ENCODE peak calls at places on chromosomes 5 and 9, in eight cellular contexts. R is adrenal gland, V is spleen, A is tibial nerve, F is A549, E is endothelial cell of umbilical vein, W is ovary, K is gastrocnemius medialis. B is an unnamed sample. For H3K4me1, the result is how much of the 10 kb centered on the place peaks cover.

GRCh38 chr5:78533356-78533755 is 115.2 kb downstream of the LHFPL2 start:
- DNase-seq in R (no peak), V (no peak), A (no peak), F (peak), E (peak), W (no peak), K (no peak), B (no peak)

GRCh38 chr9:127346584-127346983 is 50.4 kb upstream of the SLC2A8 start:
- DNase-seq in R (no peak), V (no peak), A (no peak), F (no peak), E (peak), W (no peak), K (no peak), B (no peak)

GRCh38 chr9:136556166-136556565 is 10.3 kb upstream of the NOTCH1 start:
- DNase-seq in R (no peak), V (no peak), A (no peak), F (no peak), E (no peak), W (no peak), K (no peak), B (no peak)

GRCh38 chr5:67350185-67350584 is 153.6 kb upstream of the CD180 start:
- DNase-seq in R (no peak), V (no peak), A (no peak), F (no peak), E (peak), W (no peak), K (peak), B (no peak)

GRCh38 chr9:121652037-121652837 is 803 bp downstream of the DAB2IP start:
- DNase-seq in R (no peak), V (peak), A (no peak), F (no peak), E (peak), W (peak), K (no peak), B (no peak)

GRCh38 chr5:109852371-109853160 is 162.8 kb downstream of the MAN2A1 start:
- DNase-seq in R (no peak), V (no peak), A (no peak), F (no peak), E (no peak), W (no peak), K (no peak), B (no peak)

GRCh38 chr5:150540615-150541396 is 32.9 kb downstream of the NDST1 start:
- DNase-seq in R (peak), V (peak), A (no peak), F (no peak), E (peak), W (peak), K (no peak), B (no peak)

GRCh38 chr5:59698774-59699173 is 194.8 kb downstream of the PDE4D start:
- DNase-seq in R (no peak), V (no peak), A (no peak), F (no peak), E (no peak), W (no peak), K (no peak), B (no peak)

GRCh38 chr9:123927625-123928308 is 2.2 kb downstream of the DENND1A start:
- DNase-seq in R (no peak), V (no peak), A (no peak), F (no peak), E (no peak), W (no peak), K (peak), B (no peak)

GRCh38 chr5:1003296-1003937 is 5.2 kb upstream of the NKD2 start:
- DNase-seq in R (peak), V (peak), A (peak), F (no peak), E (no peak), W (peak), K (peak), B (peak)

GRCh38 chr5:43305948-43306563 is 7.2 kb downstream of the HMGCS1 start:
- DNase-seq in R (no peak), V (no peak), A (no peak), F (peak), E (peak), W (no peak), K (no peak), B (no peak)

GRCh38 chr9:11726659-11727058 is 966.5 kb upstream of the TYRP1 start:
- DNase-seq in R (no peak), V (no peak), A (no peak), F (no peak), E (no peak), W (no peak), K (no peak), B (no peak)

GRCh38 chr5:111411321-111411720 is 101.0 kb downstream of the STARD4 start:
- DNase-seq in R (no peak), V (no peak), A (no peak), F (no peak), E (no peak), W (no peak), K (no peak), B (no peak)

GRCh38 chr5:158164648-158165047 is 305.7 kb upstream of the CLINT1 start:
- DNase-seq in R (no peak), V (no peak), A (no peak), F (no peak), E (peak), W (no peak), K (no peak), B (no peak)

GRCh38 chr9:99221266-99221622 is 498 bp downstream of the ALG2 start:
- DNase-seq in R (no peak), V (no peak), A (no peak), F (peak), E (no peak), W (no peak), K (peak), B (no peak)

GRCh38 chr9:99226054-99226453 is 4.0 kb downstream of the SEC61B start:
- DNase-seq in R (no peak), V (no peak), A (no peak), F (no peak), E (peak), W (no peak), K (no peak), B (no peak)

GRCh38 chr9:99224445-99224844 is 2.4 kb downstream of the SEC61B start:
- DNase-seq in R (no peak), V (no peak), A (no peak), F (no peak), E (no peak), W (no peak), K (no peak), B (no peak)

GRCh38 chr9:99222416-99223280 is 566 bp downstream of the SEC61B start:
- DNase-seq in R (no peak), V (no peak), A (no peak), F (no peak), E (no peak), W (no peak), K (no peak), B (no peak)

GRCh38 chr9:99221623-99222415 is at the start of the genes ALG2 and SEC61B:
- DNase-seq in R (peak), V (peak), A (peak), F (peak), E (peak), W (peak), K (peak), B (peak)
- TF ChIP-seq POLR2A in R (peak), V (peak), A (peak), F (peak), E (peak), W (peak), K (peak), B (peak)

GRCh38 chr9:110975969-110976368 is 62.3 kb downstream of the LPAR1 start:
- DNase-seq in R (no peak), V (no peak), A (no peak), F (no peak), E (no peak), W (no peak), K (no peak), B (no peak)
- H3K4me1 ChIP-seq in R (under half), V (under half), A (half or more), F (half or more), E (under half), W (under half), K (under half), B (under half)

GRCh38 chr5:140671472-140672210 is 1.7 kb downstream of the DND1 start:
- DNase-seq in R (no peak), V (no peak), A (no peak), F (no peak), E (no peak), W (no peak), K (no peak), B (no peak)

GRCh38 chr5:140674211-140674610 is 835 bp upstream of the DND1 start:
- DNase-seq in R (no peak), V (no peak), A (no peak), F (no peak), E (no peak), W (no peak), K (no peak), B (no peak)

GRCh38 chr5:140672455-140673186 is 755 bp downstream of the DND1 start:
- DNase-seq in R (peak), V (peak), A (no peak), F (no peak), E (peak), W (no peak), K (no peak), B (peak)

GRCh38 chr5:140673187-140673976 is at the start of gene DND1:
- DNase-seq in R (no peak), V (no peak), A (no peak), F (no peak), E (no peak), W (no peak), K (no peak), B (no peak)

GRCh38 chr5:140674629-140675028 is 1.3 kb upstream of the DND1 start:
- DNase-seq in R (no peak), V (no peak), A (no peak), F (no peak), E (no peak), W (no peak), K (no peak), B (no peak)
- TF ChIP-seq POLR2A in R (no peak), V (no peak), A (no peak), F (no peak), E (no peak), W (no peak), K (no peak), B (no peak)

DNA sequence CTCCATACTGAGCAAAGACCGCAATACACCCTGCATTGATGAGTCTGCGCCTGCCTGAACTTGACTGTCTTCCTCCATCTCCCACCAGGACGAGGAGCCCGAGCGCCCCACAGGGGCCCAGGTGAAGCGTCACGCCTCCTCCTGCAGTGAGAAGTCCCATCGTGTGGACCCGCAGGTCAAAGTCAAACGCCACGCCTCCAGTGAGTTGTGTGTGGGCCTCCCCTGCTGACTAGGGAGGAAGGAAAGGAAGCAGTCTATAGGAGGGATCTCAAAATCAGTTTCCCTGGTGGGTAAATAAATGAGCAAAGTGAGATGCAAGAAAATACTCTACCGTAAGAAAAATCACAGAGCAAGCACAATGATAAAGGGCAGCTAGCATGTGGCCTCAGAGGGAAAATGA is 22.8 kb upstream of the GRPEL2 start:
- DNase-seq in R (no peak), V (no peak), A (no peak), F (no peak), E (no peak), W (no peak), K (no peak), B (no peak)
- H3K4me1 ChIP-seq in R (under half), V (under half), A (under half), F (under half), E (half or more), W (under half), K (under half), B (under half)

DNA sequence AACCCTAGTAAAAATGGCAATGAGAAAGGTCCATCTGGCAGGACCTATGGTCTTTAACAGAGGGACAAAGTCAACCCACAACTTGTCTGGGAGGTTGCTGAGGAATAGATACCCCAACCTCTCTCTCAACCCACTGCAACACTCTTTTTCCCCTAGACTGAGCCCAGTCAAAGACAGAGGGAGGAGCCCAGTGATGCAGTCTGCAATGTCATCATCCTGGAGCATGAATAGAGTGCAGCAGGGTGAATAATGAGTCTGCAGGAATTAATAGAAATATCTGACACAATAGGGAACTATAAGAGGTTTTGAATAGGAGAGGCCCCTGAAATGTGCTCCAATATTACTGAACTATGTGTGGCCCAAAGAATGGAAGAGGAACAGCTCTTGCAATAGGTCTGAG is 59.0 kb downstream of the PDCD1LG2 start:
- DNase-seq in R (no peak), V (no peak), A (no peak), F (no peak), E (no peak), W (no peak), K (peak), B (no peak)
- TF ChIP-seq POLR2A in R (no peak), V (no peak), A (no peak), F (no peak), E (no peak), W (no peak), K (no peak), B (no peak)

DNA sequence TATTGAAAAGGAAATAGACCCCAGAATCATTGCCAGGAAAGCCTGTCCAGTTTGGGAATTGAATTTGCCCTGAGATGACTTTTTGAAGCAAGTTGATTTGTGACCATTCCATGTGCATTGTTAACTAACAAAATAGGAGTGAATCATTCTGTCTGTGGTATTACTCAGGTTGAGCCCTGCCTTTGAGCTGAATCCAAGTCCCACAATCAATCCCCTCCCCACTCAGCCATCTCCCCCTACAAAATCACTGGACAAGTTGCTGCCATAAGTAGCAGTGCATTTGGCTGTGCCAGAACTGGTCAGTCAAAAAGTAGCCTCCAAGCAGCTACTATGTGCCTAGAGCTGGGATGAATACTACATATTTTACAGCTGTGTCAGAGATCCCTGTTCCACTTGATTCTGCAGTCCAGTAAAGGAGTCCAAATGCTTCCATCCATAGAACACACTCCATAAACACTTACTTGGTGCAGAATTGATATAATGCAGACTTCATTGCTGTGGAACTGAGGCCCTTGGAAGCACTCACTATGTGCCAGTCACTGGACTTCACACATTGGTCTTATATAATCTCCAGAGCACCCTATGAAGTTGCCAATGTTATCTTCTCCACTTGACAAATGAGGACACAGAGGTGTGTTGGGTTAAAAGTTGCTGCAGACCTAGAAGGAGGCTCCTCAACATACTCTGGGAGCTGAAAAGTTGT is 96.1 kb downstream of the ZNF462 start:
- DNase-seq in R (no peak), V (no peak), A (no peak), F (no peak), E (no peak), W (no peak), K (no peak), B (no peak)
- H3K4me1 ChIP-seq in R (under half), V (under half), A (under half), F (under half), E (under half), W (under half), K (under half), B (under half)

GRCh38 chr5:40797273-40798011 is 732 bp downstream of the PRKAA1 start:
- DNase-seq in R (peak), V (peak), A (peak), F (peak), E (peak), W (peak), K (peak), B (peak)

GRCh38 chr5:40798012-40798855 is at the start of gene PRKAA1:
- DNase-seq in R (peak), V (peak), A (peak), F (peak), E (peak), W (peak), K (peak), B (peak)

GRCh38 chr5:40798856-40799210 is 659 bp upstream of the PRKAA1 start:
- DNase-seq in R (no peak), V (no peak), A (no peak), F (no peak), E (no peak), W (no peak), K (no peak), B (no peak)

GRCh38 chr5:40799248-40799647 is 1.1 kb upstream of the PRKAA1 start:
- DNase-seq in R (no peak), V (no peak), A (no peak), F (no peak), E (peak), W (no peak), K (no peak), B (no peak)

GRCh38 chr5:40801771-40802562 is 3.8 kb upstream of the PRKAA1 start:
- DNase-seq in R (no peak), V (no peak), A (no peak), F (no peak), E (no peak), W (no peak), K (no peak), B (no peak)
- TF ChIP-seq POLR2A in R (no peak), V (no peak), A (no peak), F (no peak), E (no peak), W (no peak), K (no peak), B (no peak)

GRCh38 chr5:53430618-53431252 is 49.7 kb upstream of the FST start:
- DNase-seq in R (peak), V (no peak), A (no peak), F (no peak), E (peak), W (no peak), K (no peak), B (no peak)
- H3K4me1 ChIP-seq in R (under half), V (under half), A (under half), F (under half), E (under half), W (under half), K (under half), B (under half)